ENCODE peak calls at places on chromosomes 1 and 21, in eight cellular contexts. O is OCI-LY7, D is heart right ventricle, R is choroid plexus epithelial cell, C is GM12865, X is GM23338, E is astrocyte of the spinal cord, F is fibroblast of mammary gland. I is an unnamed sample.

GRCh38 chr1:66571789-66572188 is 37.8 kb downstream of the SGIP1 start:
- DNase-seq in D (no peak), R (peak), F (peak), X (no peak), E (peak), O (no peak), C (no peak), I (peak)

GRCh38 chr1:22804333-22804906 is 93.8 kb downstream of the EPHB2 start:
- DNase-seq in E (no peak), R (no peak), C (no peak), F (peak), X (no peak), O (no peak), D (no peak), I (no peak)

GRCh38 chr21:42563261-42564045 is 49.8 kb downstream of the SLC37A1 start:
- DNase-seq in E (no peak), F (peak), X (no peak), C (no peak), D (no peak), R (no peak), O (no peak), I (no peak)

GRCh38 chr1:3852091-3852490 is 4.9 kb downstream of the CEP104 start:
- DNase-seq in X (no peak), C (no peak), O (no peak), E (no peak), D (no peak), F (no peak), R (no peak), I (no peak)

GRCh38 chr21:17045214-17045835 is 467.5 kb upstream of the CXADR start:
- DNase-seq in D (no peak), E (peak), C (peak), X (peak), O (peak), R (peak), F (peak), I (peak)

GRCh38 chr1:67418839-67419586 is 11.2 kb downstream of the SERBP1 start:
- DNase-seq in C (no peak), F (no peak), O (no peak), E (no peak), X (no peak), R (no peak), D (no peak), I (no peak)

GRCh38 chr1:33312413-33312749 is 8.5 kb downstream of the A3GALT2 start:
- DNase-seq in D (no peak), C (no peak), X (no peak), F (no peak), R (no peak), E (no peak), O (no peak), I (no peak)

GRCh38 chr1:33624991-33625870 is 152.8 kb downstream of the ZSCAN20 start:
- DNase-seq in X (peak), R (no peak), E (no peak), O (no peak), F (no peak), C (no peak), D (no peak), I (no peak)

GRCh38 chr1:27858072-27858948 is 14.0 kb upstream of the THEMIS2 start:
- DNase-seq in C (peak), X (peak), R (peak), F (peak), D (peak), O (peak), E (peak), I (peak)

GRCh38 chr1:233025566-233025965 is 75.2 kb downstream of the NTPCR start:
- DNase-seq in D (no peak), E (no peak), R (no peak), C (no peak), O (no peak), X (peak), F (no peak), I (no peak)

GRCh38 chr1:204136814-204137213 is 15.0 kb downstream of the ETNK2 start:
- DNase-seq in O (no peak), R (no peak), E (no peak), X (peak), C (no peak), F (no peak), D (no peak), I (no peak)

GRCh38 chr21:26833011-26833410 is 12.2 kb downstream of the ADAMTS1 start:
- DNase-seq in D (no peak), E (no peak), X (no peak), O (no peak), F (no peak), R (no peak), C (no peak), I (no peak)

GRCh38 chr21:26835714-26836265 is 9.4 kb downstream of the ADAMTS1 start:
- DNase-seq in D (no peak), E (no peak), R (no peak), X (no peak), F (no peak), O (no peak), C (no peak), I (no peak)

GRCh38 chr21:26833460-26833939 is 11.7 kb downstream of the ADAMTS1 start:
- DNase-seq in D (no peak), X (no peak), O (no peak), C (no peak), F (no peak), E (no peak), R (no peak), I (no peak)

GRCh38 chr21:26835027-26835713 is 10.0 kb downstream of the ADAMTS1 start:
- DNase-seq in X (no peak), F (peak), C (no peak), O (no peak), R (peak), E (peak), D (no peak), I (peak)

DNA sequence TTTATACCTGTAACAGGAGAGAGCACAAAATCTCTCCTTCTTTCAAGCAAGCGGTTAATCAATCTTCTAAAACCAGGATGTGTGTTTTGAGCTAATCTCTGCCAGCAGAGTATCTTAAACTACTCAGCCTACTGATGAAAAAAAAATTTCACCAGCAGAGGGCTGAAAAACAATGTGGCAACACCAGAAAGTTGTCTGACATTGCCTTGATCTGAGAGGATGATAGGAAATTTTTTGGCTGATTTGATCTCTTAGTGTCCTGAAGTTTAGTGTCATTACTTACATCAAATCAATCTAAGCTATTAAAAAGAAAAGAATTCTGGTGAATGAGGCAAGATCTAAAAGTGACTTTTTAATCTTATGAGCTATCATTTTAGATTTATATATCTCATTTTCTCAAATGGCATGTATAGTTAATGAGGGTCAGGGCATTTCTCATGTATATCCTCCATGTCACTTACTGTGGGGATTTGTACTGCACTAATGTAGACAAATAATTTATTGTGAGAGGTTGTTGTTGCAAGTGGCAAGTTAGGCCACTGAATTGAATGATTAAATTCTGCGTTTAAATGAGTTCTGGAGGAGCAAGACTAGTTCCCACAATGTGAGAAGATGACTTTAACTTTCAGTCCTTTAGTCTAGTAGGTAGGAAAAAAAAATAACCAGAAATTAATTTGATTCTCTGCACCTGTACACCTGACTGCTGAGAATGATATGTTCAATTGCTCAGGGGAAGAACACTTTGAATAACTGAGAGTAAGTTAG is 10.8 kb downstream of the ADAMTS1 start:
- DNase-seq in X (peak), C (no peak), O (no peak), E (no peak), R (peak), D (no peak), F (no peak), I (peak)
- TF ChIP-seq CTCF in X (peak), C (no peak), O (no peak), E (peak), R (peak), D (peak), F (peak), I (peak)

DNA sequence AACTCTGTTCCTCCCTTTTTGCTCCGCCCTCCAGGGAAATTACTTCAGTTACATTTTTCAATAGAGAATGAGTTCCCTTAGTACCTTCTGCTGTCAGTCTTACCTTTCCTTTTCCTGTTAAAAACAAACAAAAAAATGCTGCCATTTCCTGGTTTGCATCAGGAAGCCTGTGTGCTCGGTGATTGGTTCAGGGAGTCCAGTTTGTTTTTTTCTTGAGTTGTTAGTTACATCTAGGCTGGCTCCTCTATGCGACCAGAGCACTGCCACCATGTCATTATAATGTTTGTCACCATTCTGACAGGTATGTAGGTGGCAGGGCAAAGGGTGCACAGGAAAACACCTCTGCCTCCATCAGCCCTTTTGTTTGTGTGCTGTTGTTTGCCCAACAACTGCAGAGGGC is 80.0 kb downstream of the FCRL5 start:
- DNase-seq in D (no peak), R (no peak), O (peak), C (no peak), E (no peak), X (no peak), F (no peak), I (no peak)
- H3K4me3 ChIP-seq in D (no peak), R (no peak), O (no peak), C (no peak), E (no peak), X (no peak), F (no peak), I (no peak)

DNA sequence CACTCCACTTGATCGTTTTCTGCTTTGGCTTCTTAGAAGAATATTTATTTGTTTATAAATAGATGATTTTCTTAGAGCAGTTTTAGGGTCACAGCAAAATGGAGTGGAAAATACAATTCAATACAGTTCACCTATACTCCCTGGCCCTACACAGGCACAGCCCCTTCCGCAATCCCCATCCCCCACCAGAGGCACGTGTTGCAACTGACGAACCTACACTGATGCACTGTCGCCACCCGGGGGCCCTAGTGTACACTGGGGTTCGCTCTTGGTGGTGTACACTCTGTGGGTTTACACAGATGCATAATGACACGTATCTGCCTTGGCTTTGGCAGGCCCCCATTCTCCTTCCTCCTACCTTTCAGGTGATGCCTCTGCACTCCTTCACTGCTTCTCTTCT is 8.0 kb downstream of the ECHDC2 start:
- DNase-seq in C (no peak), F (no peak), E (no peak), O (peak), R (no peak), X (peak), D (no peak), I (no peak)
- TF ChIP-seq CTCF in C (no peak), F (no peak), E (peak), O (peak), R (peak), X (peak), D (no peak), I (no peak)

GRCh38 chr1:92961896-92962752 is 862 bp upstream of the DIPK1A start:
- DNase-seq in D (peak), R (peak), F (peak), E (peak), C (peak), X (peak), O (peak), I (peak)
- H3K4me3 ChIP-seq in D (peak), R (peak), F (peak), E (peak), C (peak), X (peak), O (peak), I (peak)

GRCh38 chr1:177490240-177490639 is 319.5 kb downstream of the BRINP2 start:
- DNase-seq in O (no peak), E (no peak), F (no peak), D (no peak), C (no peak), R (no peak), X (peak), I (no peak)

GRCh38 chr1:177490786-177491185 is 320.0 kb downstream of the BRINP2 start:
- DNase-seq in R (no peak), F (no peak), D (no peak), C (no peak), O (no peak), E (no peak), X (peak), I (no peak)

GRCh38 chr1:177495878-177496277 is 325.1 kb downstream of the BRINP2 start:
- DNase-seq in D (no peak), E (no peak), C (no peak), R (peak), O (no peak), F (peak), X (no peak), I (no peak)
- TF ChIP-seq CTCF in D (no peak), E (no peak), C (no peak), R (peak), O (no peak), F (peak), X (peak), I (no peak)

GRCh38 chr21:46299167-46299566 is 13.0 kb downstream of the YBEY start:
- DNase-seq in O (no peak), R (no peak), F (no peak), E (no peak), D (no peak), C (no peak), X (no peak), I (no peak)

GRCh38 chr21:46297311-46298082 is 11.4 kb downstream of the YBEY start:
- DNase-seq in C (no peak), F (peak), E (peak), X (peak), R (peak), D (peak), O (no peak), I (peak)

GRCh38 chr21:46295996-46296752 is 10.0 kb downstream of the YBEY start:
- DNase-seq in O (peak), D (peak), X (peak), E (peak), C (no peak), F (peak), R (peak), I (peak)

GRCh38 chr21:46295177-46295711 is 9.1 kb downstream of the YBEY start:
- DNase-seq in R (peak), O (no peak), D (peak), C (no peak), E (peak), F (peak), X (peak), I (peak)

DNA sequence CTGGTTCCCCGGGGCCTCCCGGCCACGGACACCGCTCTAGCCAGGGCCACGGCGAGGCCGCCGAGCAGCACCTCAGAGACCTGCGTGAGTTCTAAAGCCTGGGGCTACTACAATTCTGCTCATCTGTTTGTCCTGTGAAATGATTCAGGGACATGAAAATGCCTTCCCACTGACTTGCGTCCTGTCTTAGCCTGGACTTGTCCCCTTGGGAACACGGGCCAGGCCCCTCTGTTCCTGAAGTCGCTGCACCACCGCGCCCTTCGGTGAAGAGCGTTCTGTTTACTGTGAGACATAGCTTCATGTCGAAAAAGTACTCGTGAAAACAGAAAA is 11.9 kb downstream of the YBEY start:
- DNase-seq in F (no peak), R (no peak), E (no peak), C (no peak), O (no peak), D (no peak), X (no peak), I (no peak)
- H3K4me3 ChIP-seq in F (no peak), R (peak), E (peak), C (no peak), O (no peak), D (peak), X (peak), I (peak)

GRCh38 chr1:64469977-64470669 is at the start of gene CACHD1:
- DNase-seq in F (peak), C (peak), X (peak), E (peak), O (no peak), D (peak), R (peak), I (peak)
- TF ChIP-seq CTCF in F (peak), C (no peak), X (peak), E (peak), O (no peak), D (peak), R (peak), I (peak)

I was measured in fibroblast of pulmonary artery.